ENCODE peak calls at places on chromosomes 4 and X, in ten cellular contexts. N is activated CD4-positive, alpha-beta T cell treated with anti-CD3 and anti-CD28 coated beads, Interleukin-2, amount 10 ng/mL, durations not matched to agents 7 days and 5 days; A is H4; D is ascending aorta; R is NAMALWA; O is neural crest cell; X is fibroblast of the conjunctiva; V is NCI-H524; F is nephron progenitor cell; L is activated T-cell treated with anti-CD3 and anti-CD28 coated beads, Interleukin-2, amount 50 U/mL, for 72 hours. Y is an unnamed sample.

GRCh38 chrX:100662791-100663190 is 18.8 kb downstream of the SRPX2 start:
- DNase-seq in X (no peak), R (no peak), V (no peak), A (no peak), L (no peak), O (no peak), F (no peak), N (no peak), D (no peak), Y (no peak)

GRCh38 chrX:48972214-48973164 is 845 bp upstream of the KCND1 start:
- DNase-seq in R (peak; percentile 58), N (peak; percentile 32), D (peak; percentile 67), A (peak; percentile 21), X (peak; percentile 28), V (peak; percentile 57), F (peak; percentile 16), L (peak; percentile 25), O (peak; percentile 15), Y (peak; percentile 27)

GRCh38 chrX:30613736-30614135 is 36.2 kb upstream of the TASL start:
- DNase-seq in A (no peak), O (no peak), F (no peak), V (no peak), X (no peak), R (no peak), L (no peak), D (no peak), N (no peak), Y (no peak)

GRCh38 chr4:137621056-137621455 is 88.8 kb upstream of the PCDH18 start:
- DNase-seq in O (peak; percentile 37), A (no peak), F (peak; percentile 19), V (peak; percentile 64), L (no peak), N (no peak), R (no peak), D (no peak), X (no peak), Y (no peak)

GRCh38 chr4:87014284-87014782 is 79.5 kb downstream of the AFF1 start:
- DNase-seq in V (no peak), X (no peak), R (no peak), O (no peak), F (no peak), N (no peak), A (no peak), D (no peak), L (no peak), Y (no peak)

GRCh38 chr4:16779028-16779675 is 119.3 kb downstream of the LDB2 start:
- DNase-seq in X (peak; percentile 43), L (no peak), O (no peak), D (no peak), F (no peak), A (no peak), R (no peak), V (no peak), N (no peak), Y (no peak)

GRCh38 chrX:15929231-15929630 is 74.6 kb upstream of the AP1S2 start:
- DNase-seq in O (no peak), X (no peak), L (no peak), D (no peak), F (no peak), R (no peak), N (no peak), A (no peak), V (no peak), Y (no peak)

GRCh38 chr4:185868983-185869938 is 57.3 kb upstream of the SORBS2 start:
- DNase-seq in N (no peak), F (no peak), X (no peak), L (no peak), R (no peak), O (no peak), A (no peak), D (peak; percentile 70), V (peak; percentile 86), Y (no peak)

GRCh38 chr4:11436084-11436483 is 7.4 kb upstream of the HS3ST1 start:
- DNase-seq in N (no peak), O (no peak), A (no peak), V (no peak), L (no peak), D (no peak), F (no peak), R (peak; percentile 20), X (no peak), Y (no peak)

GRCh38 chr4:92236907-92237306 is 66.9 kb upstream of the GRID2 start:
- DNase-seq in L (no peak), V (no peak), F (no peak), D (no peak), R (no peak), O (no peak), X (peak; percentile 48), A (peak; percentile 43), N (no peak), Y (no peak)

GRCh38 chr4:15234585-15235126 is 193.2 kb upstream of the C1QTNF7 start:
- DNase-seq in D (no peak), F (no peak), L (no peak), O (no peak), N (no peak), A (peak; percentile 92), R (no peak), V (no peak), X (peak; percentile 70), Y (no peak)

GRCh38 chr4:152778656-152779512 is 646 bp downstream of the TIGD4 start:
- DNase-seq in F (peak; percentile 59), V (peak; percentile 28), A (no peak), R (peak; percentile 62), L (peak; percentile 48), D (no peak), N (peak; percentile 31), X (no peak), O (peak; percentile 29), Y (peak; percentile 50)

GRCh38 chr4:48015678-48016077 is 803 bp downstream of the CNGA1 start:
- DNase-seq in A (no peak), R (no peak), L (no peak), O (no peak), V (no peak), N (no peak), D (no peak), F (no peak), X (no peak), Y (no peak)

GRCh38 chrX:119518371-119518770 is 46.8 kb downstream of the STEEP1 start:
- DNase-seq in O (no peak), V (peak; percentile 48), F (no peak), A (no peak), N (no peak), X (no peak), D (no peak), R (no peak), L (no peak), Y (no peak)

GRCh38 chrX:139203681-139204575 is 326.6 kb upstream of the F9 start:
- DNase-seq in X (no peak), A (no peak), D (no peak), V (peak; percentile 19), N (no peak), R (no peak), L (no peak), O (peak; percentile 53), F (peak; percentile 58), Y (peak; percentile 17)

Y was measured in MM.1S.